ENCODE peak calls at places on chromosomes 11 and 22, in five cellular contexts. X is iPS-NIHi11, H is NCI-H774, V is NCI-H345, I is C1 segment of cervical spinal cord. Q is an unnamed sample.

GRCh38 chr11:120647681-120648080 is 136.1 kb downstream of the GRIK4 start:
- DNase-seq in X (no peak), H (no peak), V (no peak), I (no peak), Q (no peak)

GRCh38 chr22:17706451-17706900 is 67.8 kb downstream of the BID start:
- DNase-seq in X (peak; percentile 25), H (no peak), V (no peak), I (peak; percentile 72), Q (no peak)

GRCh38 chr11:83006877-83007330 is 64.8 kb downstream of the RAB30 start:
- DNase-seq in X (no peak), H (peak; percentile 62), V (no peak), I (no peak), Q (no peak)

GRCh38 chr11:15258433-15259350 is 144.0 kb downstream of the INSC start:
- DNase-seq in X (peak; percentile 64), H (no peak), V (peak; percentile 64), I (no peak), Q (no peak)

GRCh38 chr22:42895087-42895486 is 38.0 kb upstream of the ARFGAP3 start:
- DNase-seq in X (no peak), H (no peak), V (no peak), I (no peak), Q (no peak)

GRCh38 chr11:70323811-70324210 is 53.3 kb downstream of the PPFIA1 start:
- DNase-seq in X (no peak), H (no peak), V (no peak), I (peak; percentile 24), Q (no peak)

GRCh38 chr11:62399868-62400245 is 19.0 kb upstream of the SCGB1A1 start:
- DNase-seq in X (no peak), H (no peak), V (no peak), I (no peak), Q (no peak)

GRCh38 chr11:73661035-73661628 is 14.8 kb downstream of the PLEKHB1 start:
- DNase-seq in X (peak; percentile 99), H (no peak), V (peak; percentile 71), I (peak; percentile 80), Q (peak; percentile 47)

GRCh38 chr11:105609832-105610781 is at the start of gene GRIA4:
- DNase-seq in X (peak; percentile 41), H (peak; percentile 24), V (peak; percentile 80), I (peak; percentile 72), Q (peak; percentile 60)

GRCh38 chr11:2714463-2714800 is 14.6 kb upstream of the KCNQ1OT1 start:
- DNase-seq in X (no peak), H (no peak), V (no peak), I (no peak), Q (no peak)

GRCh38 chr11:44823920-44824704 is 97.3 kb downstream of the TSPAN18 start:
- DNase-seq in X (peak; percentile 72), H (no peak), V (no peak), I (no peak), Q (no peak)

GRCh38 chr22:45771711-45772110 is 100.1 kb downstream of the ATXN10 start:
- DNase-seq in X (no peak), H (no peak), V (no peak), I (no peak), Q (no peak)

GRCh38 chr11:76561245-76561644 is 109.3 kb downstream of the LRRC32 start:
- DNase-seq in X (no peak), H (no peak), V (no peak), I (no peak), Q (no peak)

GRCh38 chr11:60477035-60477445 is 15.5 kb upstream of the MS4A12 start:
- DNase-seq in X (no peak), H (no peak), V (no peak), I (no peak), Q (no peak)

GRCh38 chr11:23564370-23564769 is 704.1 kb upstream of the CCDC179 start:
- DNase-seq in X (no peak), H (peak; percentile 2), V (no peak), I (no peak), Q (no peak)

GRCh38 chr11:16297332-16297731 is 59.0 kb downstream of the SOX6 start:
- DNase-seq in X (no peak), H (no peak), V (peak; percentile 16), I (no peak), Q (no peak)

GRCh38 chr11:122354029-122354697 is 238.1 kb upstream of the BLID start:
- DNase-seq in X (no peak), H (no peak), V (no peak), I (no peak), Q (no peak)

GRCh38 chr11:11444027-11444799 is 91.2 kb upstream of the CSNK2A3 start:
- DNase-seq in X (no peak), H (no peak), V (no peak), I (no peak), Q (no peak)

GRCh38 chr11:20030472-20030871 is 129.8 kb downstream of the DBX1 start:
- DNase-seq in X (no peak), H (no peak), V (no peak), I (no peak), Q (no peak)

GRCh38 chr22:48651036-48651890 is 1176.4 kb downstream of the BRD1 start:
- DNase-seq in X (no peak), H (no peak), V (no peak), I (peak; percentile 73), Q (no peak)

GRCh38 chr11:126403039-126403438 is 47.6 kb downstream of the ST3GAL4 start:
- DNase-seq in X (no peak), H (no peak), V (no peak), I (no peak), Q (no peak)

GRCh38 chr11:68127791-68128681 is 6.8 kb upstream of the CHKA start:
- DNase-seq in X (peak; percentile 95), H (no peak), V (no peak), I (peak; percentile 60), Q (no peak)

GRCh38 chr11:115207166-115207591 is 297.0 kb downstream of the CADM1 start:
- DNase-seq in X (no peak), H (no peak), V (no peak), I (no peak), Q (no peak)

GRCh38 chr11:85647078-85647477 is 689 bp upstream of the TMEM126A start:
- DNase-seq in X (no peak), H (no peak), V (no peak), I (no peak), Q (no peak)

GRCh38 chr11:112748713-112749481 is 212.3 kb upstream of the NCAM1 start:
- DNase-seq in X (no peak), H (no peak), V (no peak), I (no peak), Q (no peak)

GRCh38 chr11:33804471-33804870 is 30.2 kb upstream of the FBXO3 start:
- DNase-seq in X (no peak), H (no peak), V (peak; percentile 5), I (no peak), Q (no peak)

GRCh38 chr11:7657306-7658025 is 15.8 kb downstream of the CYB5R2 start:
- DNase-seq in X (peak; percentile 78), H (peak; percentile 43), V (peak; percentile 53), I (peak; percentile 53), Q (no peak)

GRCh38 chr22:47376901-47377520 is 614.6 kb downstream of the TBC1D22A start:
- DNase-seq in X (no peak), H (no peak), V (no peak), I (no peak), Q (no peak)

GRCh38 chr11:1566381-1567051 is 5.6 kb downstream of the DUSP8 start:
- DNase-seq in X (no peak), H (no peak), V (no peak), I (no peak), Q (no peak)

GRCh38 chr11:70159612-70160570 is 43.2 kb upstream of the FADD start:
- DNase-seq in X (no peak), H (no peak), V (no peak), I (no peak), Q (no peak)

GRCh38 chr22:27372364-27372763 is 429.2 kb downstream of the MN1 start:
- DNase-seq in X (no peak), H (no peak), V (no peak), I (no peak), Q (no peak)

GRCh38 chr11:69914286-69915150 is 95.3 kb upstream of the FGF3 start:
- DNase-seq in X (no peak), H (no peak), V (no peak), I (no peak), Q (no peak)

GRCh38 chr11:35523351-35523768 is 2.1 kb downstream of the PAMR1 start:
- DNase-seq in X (no peak), H (no peak), V (no peak), I (no peak), Q (no peak)

GRCh38 chr11:4388221-4388620 is 5.3 kb downstream of the TRIM21 start:
- DNase-seq in X (no peak), H (no peak), V (no peak), I (no peak), Q (no peak)

GRCh38 chr11:1882265-1883238 is 9.1 kb downstream of the PRR33 start:
- DNase-seq in X (peak; percentile 100), H (peak; percentile 44), V (peak; percentile 81), I (peak; percentile 51), Q (no peak)

GRCh38 chr11:58949184-58949583 is 9.9 kb downstream of the GLYATL1 start:
- DNase-seq in X (no peak), H (no peak), V (no peak), I (no peak), Q (no peak)

GRCh38 chr11:115279831-115280761 is 224.1 kb downstream of the CADM1 start:
- DNase-seq in X (no peak), H (no peak), V (no peak), I (no peak), Q (no peak)

GRCh38 chr22:19629331-19629719 is 85.0 kb upstream of the SEPTIN5 start:
- DNase-seq in X (no peak), H (no peak), V (no peak), I (no peak), Q (no peak)